ENCODE peak calls at places on chromosomes 13 and 19, in four cellular contexts. S is prostate gland, G is stomach, B is HAP-1. I is an unnamed sample.

GRCh38 chr19:10662384-10663251 is 8.5 kb downstream of the ILF3 start:
- DNase-seq in G (no peak), S (no peak), B (no peak), I (no peak)

GRCh38 chr19:4584670-4585460 is 25.4 kb upstream of the SEMA6B start:
- DNase-seq in G (no peak), B (peak; percentile 63), S (no peak), I (no peak)

GRCh38 chr13:83794627-83795026 is 87.6 kb downstream of the SLITRK1 start:
- DNase-seq in B (no peak), G (no peak), S (no peak), I (no peak)

GRCh38 chr19:48466571-48467325 is 2.4 kb upstream of the CYTH2 start:
- DNase-seq in G (no peak), S (no peak), B (no peak), I (no peak)

GRCh38 chr19:38441660-38442348 is 8.3 kb downstream of the RYR1 start:
- DNase-seq in G (no peak), B (no peak), S (no peak), I (no peak)

GRCh38 chr13:73141292-73141771 is 82.5 kb downstream of the KLF5 start:
- DNase-seq in G (peak; percentile 29), B (peak; percentile 47), S (no peak), I (no peak)

GRCh38 chr19:13077233-13077632 is 25.4 kb downstream of the LYL1 start:
- DNase-seq in G (no peak), S (no peak), B (no peak), I (no peak)

GRCh38 chr19:6710273-6711077 is 10.0 kb downstream of the C3 start:
- DNase-seq in B (no peak), G (no peak), S (no peak), I (no peak)

GRCh38 chr19:43649514-43649913 is 9.9 kb upstream of the CADM4 start:
- DNase-seq in G (no peak), B (no peak), S (no peak), I (no peak)

GRCh38 chr19:28377077-28377476 is 835.9 kb downstream of the UQCRFS1 start:
- DNase-seq in S (no peak), G (no peak), B (no peak), I (no peak)

GRCh38 chr19:53237114-53237777 is 17.4 kb downstream of the ZNF677 start:
- DNase-seq in S (no peak), B (no peak), G (no peak), I (no peak)
- H3K9me3 ChIP-seq in S (no peaks in the 10 kb centered on the region), B (peaks cover 10% of the 10 kb centered on the region), G (peaks cover 100% of the 10 kb centered on the region), I (peaks cover 37% of the 10 kb centered on the region)

DNA sequence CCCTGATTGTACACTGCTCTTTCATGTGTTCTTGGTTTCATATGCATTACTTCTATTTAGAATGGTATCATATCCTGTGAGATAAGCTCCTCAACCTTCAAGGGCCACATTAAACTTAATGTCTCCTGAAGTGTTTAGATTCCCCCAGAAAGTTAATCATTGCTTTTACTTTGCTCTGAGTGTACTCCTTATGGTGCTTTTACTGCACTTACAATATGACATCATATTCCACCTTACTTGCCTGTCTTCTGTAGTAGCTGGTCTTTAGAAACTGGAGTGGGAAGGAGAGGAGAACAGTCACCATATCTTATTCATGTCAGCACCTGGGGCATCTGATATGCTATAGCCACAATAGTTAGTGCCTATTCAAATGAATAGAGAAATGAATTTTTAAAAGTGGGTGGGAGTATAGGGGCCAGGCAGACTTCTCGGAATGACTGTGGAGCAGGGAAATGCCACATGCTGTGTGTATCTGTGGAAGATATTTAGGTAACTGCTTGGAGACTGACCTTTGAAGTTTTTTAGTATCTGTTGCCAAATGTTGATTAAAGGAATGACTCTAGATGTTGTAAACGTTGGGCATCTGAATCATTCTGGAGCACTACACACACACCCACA is 40.2 kb downstream of the SLAIN1 start:
- DNase-seq in S (no peak), B (no peak), G (no peak), I (no peak)
- H3K9me3 ChIP-seq in S (no peaks in the 10 kb centered on the region), B (no peaks in the 10 kb centered on the region), G (no peaks in the 10 kb centered on the region), I (no peaks in the 10 kb centered on the region)

GRCh38 chr19:9528757-9529336 is 9.6 kb downstream of the ZNF426 start:
- DNase-seq in S (no peak), B (no peak), G (no peak), I (no peak)

GRCh38 chr19:9523885-9524474 is 14.5 kb downstream of the ZNF426 start:
- DNase-seq in S (no peak), B (no peak), G (no peak), I (no peak)
- H3K9me3 ChIP-seq in S (peaks cover 10% of the 10 kb centered on the region), B (peaks cover 23% of the 10 kb centered on the region), G (peaks cover 98% of the 10 kb centered on the region), I (peaks cover 70% of the 10 kb centered on the region)

DNA sequence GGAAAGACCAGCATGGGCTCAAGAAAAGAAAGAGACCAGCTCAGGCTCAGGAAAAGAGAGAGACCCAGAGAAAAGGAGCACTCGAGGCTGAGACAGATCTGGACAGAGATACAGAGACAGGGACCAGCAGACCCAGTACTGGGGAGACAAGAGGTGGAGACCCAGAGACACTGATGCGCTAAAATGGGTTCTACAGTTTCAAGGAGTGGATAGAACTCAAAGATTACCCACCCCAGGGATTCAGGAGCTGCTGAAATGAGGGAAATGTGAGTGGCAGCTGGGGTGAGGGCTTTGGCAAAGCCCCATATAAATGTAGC is 609 bp upstream of the ZSCAN18 start:
- DNase-seq in S (no peak), G (no peak), B (no peak), I (no peak)
- H3K9me3 ChIP-seq in S (no peaks in the 10 kb centered on the region), G (peaks cover 17% of the 10 kb centered on the region), B (peaks cover 5% of the 10 kb centered on the region), I (peaks cover 56% of the 10 kb centered on the region)

DNA sequence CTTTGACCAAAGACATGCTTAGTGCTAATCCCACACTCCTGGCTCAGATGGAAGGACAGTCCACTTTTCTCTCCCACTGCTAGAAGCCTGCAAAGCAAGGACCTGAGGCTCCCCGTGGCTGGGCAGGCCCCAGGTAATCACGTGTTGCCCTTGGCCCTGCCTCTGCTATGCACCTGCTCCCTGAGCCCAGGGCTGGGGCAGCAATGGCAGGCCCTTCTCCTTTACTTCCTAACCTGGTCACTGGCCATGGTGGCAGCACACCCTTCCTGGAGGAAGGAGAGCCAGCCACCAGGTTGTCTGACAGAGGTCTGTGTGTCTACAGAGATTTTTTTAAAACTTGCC is 27.9 kb upstream of the ZNF492 start:
- DNase-seq in G (no peak), B (no peak), S (no peak), I (no peak)
- H3K9me3 ChIP-seq in G (no peaks in the 10 kb centered on the region), B (no peaks in the 10 kb centered on the region), S (no peaks in the 10 kb centered on the region), I (no peaks in the 10 kb centered on the region)

DNA sequence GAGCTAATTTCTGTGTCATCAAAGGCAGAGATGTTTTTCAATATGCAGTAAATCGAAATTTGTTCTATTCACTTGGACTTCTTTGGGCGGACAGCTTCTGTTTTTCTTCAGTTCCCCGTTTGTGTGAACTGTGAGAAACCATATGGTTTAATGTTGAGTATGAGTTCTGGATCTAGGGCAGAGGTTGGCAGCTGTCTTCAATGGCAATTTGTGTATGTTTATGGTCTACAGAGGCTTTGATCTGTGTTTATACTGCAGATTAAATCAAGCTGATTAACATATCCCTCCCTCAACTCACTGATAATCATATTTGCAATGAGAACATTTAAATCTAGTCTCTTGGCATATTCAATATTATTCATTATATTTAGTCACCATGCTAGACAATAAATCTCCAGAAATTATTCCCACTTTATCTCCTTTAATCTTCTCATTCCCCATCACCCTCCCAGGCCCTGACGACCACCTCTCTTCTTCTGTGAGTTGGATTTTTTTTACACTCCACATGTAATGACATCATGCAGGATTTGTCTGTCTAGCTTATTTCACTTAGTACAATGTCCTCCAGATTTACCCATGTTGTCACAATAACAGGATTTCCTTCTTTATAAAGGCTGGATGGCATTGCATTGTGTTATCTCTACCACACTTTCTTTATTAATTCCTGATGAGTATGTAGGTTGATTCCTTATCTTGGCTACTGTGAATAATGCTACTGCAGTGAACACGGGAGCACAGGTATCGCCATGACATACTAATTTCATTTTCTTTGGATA is 9.0 kb downstream of the ZNF331 start:
- DNase-seq in S (no peak), G (no peak), B (no peak), I (no peak)
- H3K9me3 ChIP-seq in S (no peaks in the 10 kb centered on the region), G (no peaks in the 10 kb centered on the region), B (no peaks in the 10 kb centered on the region), I (no peaks in the 10 kb centered on the region)

DNA sequence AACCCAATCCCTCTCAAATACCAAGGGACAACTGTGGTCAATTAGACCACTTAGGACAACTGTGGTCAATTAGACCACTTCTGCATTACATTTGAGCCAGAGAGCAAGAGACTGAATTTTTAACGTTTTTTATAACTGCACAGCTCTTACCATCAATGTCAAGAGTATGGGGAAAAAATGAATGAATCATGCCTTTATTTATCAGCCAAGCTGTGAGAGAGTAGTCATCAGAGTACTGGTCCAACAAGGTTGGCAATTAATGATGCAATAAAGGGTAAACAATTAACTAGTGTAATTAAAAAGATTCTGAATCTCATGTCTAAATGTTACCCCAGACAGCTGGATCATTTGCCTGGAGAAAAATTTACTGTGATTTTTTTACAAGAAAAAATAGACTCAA is 381.1 kb downstream of the LIG4 start:
- DNase-seq in B (no peak), G (no peak), S (no peak), I (peak; percentile 69)
- H3K9me3 ChIP-seq in B (no peaks in the 10 kb centered on the region), G (no peaks in the 10 kb centered on the region), S (no peaks in the 10 kb centered on the region), I (no peaks in the 10 kb centered on the region)

DNA sequence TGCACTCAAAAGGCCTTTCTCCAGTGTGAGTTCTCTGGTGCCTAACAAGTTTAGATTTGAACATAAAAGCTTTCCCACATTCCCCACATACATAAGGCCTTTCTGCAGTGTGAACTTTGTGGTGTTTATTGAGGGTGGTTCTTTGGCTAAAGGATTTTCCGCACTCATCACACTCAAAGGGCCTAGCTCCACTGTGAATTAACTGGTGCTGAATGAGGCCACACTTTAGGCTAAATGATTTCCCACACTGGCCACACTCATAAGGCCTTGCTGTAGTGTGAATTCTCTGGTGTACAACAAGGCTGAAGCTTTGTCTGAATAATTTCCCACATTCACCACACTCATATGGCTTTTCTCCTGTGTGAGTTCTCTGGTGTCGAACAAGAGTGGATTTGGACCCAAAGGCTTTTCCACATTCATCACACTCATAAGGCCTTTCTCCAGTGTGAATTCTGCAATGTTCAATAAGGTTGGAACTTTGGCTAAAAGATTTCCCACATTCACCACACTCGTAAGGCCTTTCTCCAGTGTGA is 6.2 kb downstream of the ZNF416 start:
- DNase-seq in G (no peak), B (no peak), S (no peak), I (no peak)
- H3K9me3 ChIP-seq in G (peaks cover 99% of the 10 kb centered on the region), B (peaks cover 35% of the 10 kb centered on the region), S (peaks cover 12% of the 10 kb centered on the region), I (peaks cover 82% of the 10 kb centered on the region)